ENCODE peak calls at places on chromosomes 12 and 14, in six cellular contexts. O, E, M, V, S and U are unnamed samples.

GRCh38 chr12:125065021-125065752 is at the start of gene AACS:
- DNase-seq in O (peak; percentile 89), E (peak; percentile 76), M (peak; percentile 64), V (peak; percentile 85), S (peak; percentile 93), U (peak; percentile 87)

GRCh38 chr12:16076553-16076952 is 165.4 kb downstream of the DERA start:
- DNase-seq in O (peak; percentile 76), E (peak; percentile 12), M (peak; percentile 2), V (peak; percentile 24), S (peak; percentile 45), U (no peak)

GRCh38 chr14:68153275-68153674 is 333.7 kb downstream of the RAD51B start:
- DNase-seq in O (no peak), E (no peak), M (no peak), V (no peak), S (no peak), U (no peak)

GRCh38 chr14:93005838-93006237 is 82.9 kb downstream of the CHGA start:
- DNase-seq in O (no peak), E (no peak), M (no peak), V (no peak), S (no peak), U (no peak)

GRCh38 chr12:127143020-127143419 is 1124.0 kb upstream of the TMEM132C start:
- DNase-seq in O (peak; percentile 49), E (no peak), M (no peak), V (peak; percentile 26), S (peak; percentile 91), U (no peak)

GRCh38 chr14:100878271-100879146 is 25.0 kb downstream of the RTL1 start:
- DNase-seq in O (no peak), E (no peak), M (no peak), V (no peak), S (no peak), U (no peak)

GRCh38 chr12:6563448-6564050 is 4.5 kb downstream of the NOP2 start:
- DNase-seq in O (peak; percentile 73), E (peak; percentile 71), M (peak; percentile 40), V (peak; percentile 56), S (peak; percentile 77), U (peak; percentile 89)

GRCh38 chr12:131608740-131609665 is 101.9 kb upstream of the SFSWAP start:
- DNase-seq in O (peak; percentile 71), E (no peak), M (peak; percentile 7), V (peak; percentile 51), S (peak; percentile 87), U (peak; percentile 46)

GRCh38 chr14:24993631-24994030 is 56.3 kb downstream of the STXBP6 start:
- DNase-seq in O (no peak), E (no peak), M (no peak), V (no peak), S (no peak), U (no peak)

GRCh38 chr12:57840701-57841100 is 5.8 kb downstream of the CTDSP2 start:
- DNase-seq in O (no peak), E (peak; percentile 44), M (peak; percentile 50), V (no peak), S (no peak), U (no peak)

GRCh38 chr14:59630281-59630963 is 53.8 kb upstream of the CCDC175 start:
- DNase-seq in O (peak; percentile 34), E (peak; percentile 1), M (no peak), V (peak; percentile 53), S (peak; percentile 44), U (no peak)

DNA sequence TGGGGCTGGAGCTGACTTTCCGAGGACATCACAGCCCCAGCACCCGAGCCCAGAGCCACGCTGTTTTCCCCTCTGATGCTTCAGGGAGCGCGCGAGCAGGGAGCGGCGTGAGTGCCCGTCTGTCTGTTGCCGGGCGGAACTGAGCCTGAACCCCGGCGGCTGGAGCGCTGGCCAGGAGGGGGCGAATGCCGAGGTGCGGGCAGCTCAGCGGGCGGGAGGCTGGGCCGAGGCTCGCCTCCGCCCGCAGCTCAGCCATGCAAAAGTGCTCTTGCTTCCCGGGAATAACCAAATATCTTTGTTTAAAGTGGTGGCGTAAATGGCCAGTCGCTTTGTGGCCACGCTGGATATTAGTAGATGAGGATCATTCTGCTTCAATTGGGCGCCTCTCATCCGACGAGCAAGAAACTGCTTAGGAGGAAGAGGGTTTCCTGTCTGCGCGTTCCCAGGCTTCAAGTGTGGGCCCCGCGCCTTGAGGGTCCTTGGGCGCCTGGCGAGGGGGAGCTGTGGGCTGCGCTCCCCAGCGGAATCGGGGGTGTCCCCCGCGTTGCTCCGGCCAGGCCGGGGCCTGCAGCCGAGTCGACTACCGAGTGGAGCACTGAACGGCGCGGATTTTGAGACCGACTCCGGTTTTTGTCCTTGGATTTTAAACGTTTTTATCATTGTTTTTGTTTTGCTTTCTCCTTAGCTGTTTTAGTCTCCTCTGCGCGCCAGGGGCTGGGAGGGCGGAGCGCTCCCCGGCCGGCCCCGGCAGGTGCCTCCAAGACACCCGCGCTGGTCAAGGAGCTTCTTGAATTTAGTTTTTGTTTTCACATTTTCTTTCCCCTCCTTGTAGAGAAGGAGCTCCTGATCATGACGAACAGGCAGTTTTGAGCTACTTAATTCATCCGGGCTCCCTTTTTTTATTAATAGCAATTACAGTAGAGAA is 831 bp upstream of the NKX2-1 start:
- DNase-seq in O (peak; percentile 75), E (peak; percentile 30), M (peak; percentile 2), V (peak; percentile 61), S (peak; percentile 74), U (no peak)
- H2BK15ac ChIP-seq in O (no peak overlapping the region), E (no peak overlapping the region), M (no peak overlapping the region), V (no peak overlapping the region), S (no peak overlapping the region), U (no peak overlapping the region)

DNA sequence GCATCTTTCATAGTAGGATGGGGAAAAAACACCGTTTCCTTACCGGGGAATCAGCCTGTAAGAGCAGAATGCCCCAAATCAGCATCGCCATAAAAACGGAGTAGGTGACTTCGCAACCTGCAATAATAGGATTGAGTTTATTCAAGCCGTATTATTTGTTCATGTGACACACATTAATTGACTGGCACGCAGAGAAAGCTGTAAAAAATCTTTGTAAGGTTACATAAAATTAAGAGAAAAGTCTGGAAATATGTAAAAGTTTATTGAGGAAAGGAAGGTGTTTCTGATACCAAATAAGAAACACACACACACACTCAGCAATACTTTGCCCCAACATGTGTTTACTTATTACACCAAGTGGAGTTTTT is 628 bp upstream of the CAPRIN2 start:
- DNase-seq in O (no peak), E (no peak), M (no peak), V (no peak), S (no peak), U (no peak)
- H2BK15ac ChIP-seq in O (no peak overlapping the region), E (no peak overlapping the region), M (peak overlapping the region; percentile 1), V (no peak overlapping the region), S (no peak overlapping the region), U (peak overlapping the region; percentile 84)

GRCh38 chr14:61147898-61148549 is 133.1 kb downstream of the TMEM30B start:
- DNase-seq in O (no peak), E (peak; percentile 83), M (peak; percentile 100), V (no peak), S (no peak), U (no peak)
- H2BK15ac ChIP-seq in O (no peak overlapping the region), E (no peak overlapping the region), M (peak overlapping the region; percentile 100), V (peak overlapping the region; percentile 11), S (no peak overlapping the region), U (no peak overlapping the region)

DNA sequence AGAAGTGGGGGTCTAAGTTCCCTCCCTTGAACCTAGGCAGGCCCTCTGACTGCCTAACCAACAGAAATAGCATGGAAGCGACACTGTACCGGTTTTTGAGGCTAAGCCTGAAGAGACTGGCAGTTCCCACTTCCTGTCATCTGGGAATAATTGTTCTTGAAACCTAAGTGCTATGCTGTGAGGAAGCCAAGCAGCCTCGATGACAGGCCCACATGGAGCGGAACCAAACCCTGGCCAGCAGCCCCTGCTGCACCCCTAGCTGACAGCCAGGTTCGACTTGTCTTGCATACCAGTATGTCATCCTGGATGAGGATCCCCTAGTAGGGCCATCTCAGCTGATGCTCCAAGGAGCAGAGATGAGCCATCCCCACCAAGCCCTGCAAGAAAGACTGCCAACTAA is 6.4 kb upstream of the GPR68 start:
- DNase-seq in O (no peak), E (no peak), M (no peak), V (no peak), S (no peak), U (no peak)
- H2BK15ac ChIP-seq in O (no peak overlapping the region), E (no peak overlapping the region), M (no peak overlapping the region), V (no peak overlapping the region), S (no peak overlapping the region), U (no peak overlapping the region)

GRCh38 chr12:96828169-96828789 is 78.8 kb upstream of the NEDD1 start:
- DNase-seq in O (peak; percentile 47), E (no peak), M (no peak), V (no peak), S (peak; percentile 49), U (no peak)
- H2BK15ac ChIP-seq in O (no peak overlapping the region), E (no peak overlapping the region), M (no peak overlapping the region), V (no peak overlapping the region), S (no peak overlapping the region), U (no peak overlapping the region)

GRCh38 chr12:24075650-24076049 is 126.2 kb upstream of the SOX5 start:
- DNase-seq in O (peak; percentile 63), E (no peak), M (peak; percentile 55), V (no peak), S (no peak), U (no peak)
- H2BK15ac ChIP-seq in O (no peak overlapping the region), E (no peak overlapping the region), M (no peak overlapping the region), V (no peak overlapping the region), S (no peak overlapping the region), U (no peak overlapping the region)

GRCh38 chr14:22822619-22823551 is 6.8 kb upstream of the MRPL52 start:
- DNase-seq in O (peak; percentile 99), E (peak; percentile 89), M (peak; percentile 86), V (peak; percentile 89), S (peak; percentile 97), U (peak; percentile 92)
- H2BK15ac ChIP-seq in O (no peak overlapping the region), E (peak overlapping the region; percentile 17), M (peak overlapping the region; percentile 84), V (no peak overlapping the region), S (no peak overlapping the region), U (no peak overlapping the region)

DNA sequence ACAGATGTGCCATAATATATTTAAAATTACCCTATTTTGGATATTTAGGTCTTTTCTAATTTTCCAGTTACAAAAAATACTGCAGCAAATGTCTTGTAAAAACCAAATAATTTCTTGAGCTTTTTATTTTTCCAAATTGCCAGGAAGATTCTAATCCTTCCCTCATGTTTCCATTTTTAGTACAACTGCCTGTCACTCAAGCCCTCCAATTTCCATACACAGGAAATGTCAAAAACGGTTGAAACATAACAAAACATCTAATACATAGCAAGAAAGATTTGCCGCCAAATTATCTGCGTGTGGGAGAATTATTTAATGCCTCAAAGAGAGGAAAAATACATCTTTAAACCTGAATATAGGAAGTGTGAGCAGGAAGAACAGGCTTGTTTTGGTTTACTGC is 2.3 kb upstream of the FOXJ2 start:
- DNase-seq in O (no peak), E (no peak), M (no peak), V (no peak), S (no peak), U (no peak)
- H2BK15ac ChIP-seq in O (no peak overlapping the region), E (no peak overlapping the region), M (no peak overlapping the region), V (no peak overlapping the region), S (no peak overlapping the region), U (no peak overlapping the region)

DNA sequence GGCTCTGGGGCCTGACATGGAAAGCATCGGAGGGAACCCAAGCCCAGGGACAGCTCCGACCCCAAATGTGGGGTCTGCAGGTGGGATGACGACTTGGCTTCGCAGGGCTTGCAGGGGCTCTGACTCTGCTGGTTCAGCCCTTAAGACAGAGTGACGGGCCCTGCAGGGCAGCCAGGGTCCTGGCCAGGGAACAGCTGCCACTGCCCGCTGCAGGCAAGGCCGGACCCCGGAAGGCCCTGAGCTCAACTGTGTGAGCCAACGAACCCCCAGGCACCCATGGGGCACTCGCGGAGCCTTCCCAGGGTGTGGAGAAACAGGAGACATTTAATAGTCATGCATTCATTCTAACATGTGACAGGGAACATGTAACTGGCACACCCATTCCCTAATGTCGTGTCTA is 120.7 kb downstream of the PIWIL1 start:
- DNase-seq in O (no peak), E (no peak), M (no peak), V (no peak), S (no peak), U (no peak)
- H2BK15ac ChIP-seq in O (no peak overlapping the region), E (no peak overlapping the region), M (no peak overlapping the region), V (no peak overlapping the region), S (no peak overlapping the region), U (no peak overlapping the region)